ENCODE peak calls at places on chromosome 17, in six cellular contexts. P, T, X, A, S and R are unnamed samples.

GRCh38 chr17:39281806-39282205 is 56.1 kb upstream of the STAC2 start:
- DNase-seq in S (no peak), X (no peak), P (no peak), A (no peak), T (no peak), R (no peak)

GRCh38 chr17:77326636-77327035 is 185.9 kb downstream of the SEC14L1 start:
- DNase-seq in P (no peak), S (no peak), T (no peak), X (no peak), A (no peak), R (no peak)

GRCh38 chr17:78366109-78366848 is 6.4 kb upstream of the SOCS3 start:
- DNase-seq in T (no peak), P (no peak), A (no peak), S (no peak), X (no peak), R (no peak)

GRCh38 chr17:36597866-36598777 is 3.3 kb upstream of the MRM1 start:
- DNase-seq in A (no peak), S (no peak), T (no peak), X (no peak), P (no peak), R (no peak)

GRCh38 chr17:32876414-32877163 is at the start of gene MYO1D:
- DNase-seq in A (peak), S (peak), X (peak), P (peak), T (peak), R (no peak)

GRCh38 chr17:74875970-74876593 is 3.3 kb upstream of the FDXR start:
- DNase-seq in S (no peak), A (no peak), P (no peak), T (no peak), X (no peak), R (no peak)

GRCh38 chr17:68248199-68248825 is 469 bp downstream of the AMZ2 start:
- DNase-seq in P (no peak), S (no peak), X (peak), T (peak), A (no peak), R (no peak)

GRCh38 chr17:15351925-15352324 is 10.5 kb upstream of the TEKT3 start:
- DNase-seq in A (no peak), P (no peak), T (no peak), X (no peak), S (no peak), R (no peak)

GRCh38 chr17:60229189-60229802 is 79.5 kb downstream of the CA4 start:
- DNase-seq in A (no peak), X (no peak), T (no peak), P (no peak), S (no peak), R (no peak)

GRCh38 chr17:61926831-61927210 is 961 bp downstream of the INTS2 start:
- DNase-seq in A (no peak), X (no peak), P (no peak), T (no peak), S (no peak), R (no peak)

GRCh38 chr17:22310717-22311686 is 618.7 kb downstream of the KCNJ18 start:
- DNase-seq in X (no peak), A (no peak), T (no peak), S (no peak), P (no peak), R (no peak)

GRCh38 chr17:50221500-50222480 is 20.4 kb upstream of the COL1A1 start:
- DNase-seq in A (peak), X (no peak), T (no peak), P (no peak), S (no peak), R (no peak)

GRCh38 chr17:64723781-64724180 is 61.7 kb upstream of the SMURF2 start:
- DNase-seq in P (no peak), S (no peak), A (no peak), X (no peak), T (no peak), R (no peak)

GRCh38 chr17:45410144-45411091 is 22.3 kb downstream of the ARHGAP27 start:
- DNase-seq in S (no peak), A (peak), T (no peak), X (no peak), P (peak), R (no peak)

GRCh38 chr17:55332296-55333041 is 67.7 kb downstream of the HLF start:
- DNase-seq in T (peak), A (no peak), P (no peak), S (no peak), X (no peak), R (no peak)

GRCh38 chr17:42056634-42057033 is 6.2 kb upstream of the C17orf113 start:
- DNase-seq in X (no peak), P (no peak), A (no peak), T (no peak), S (no peak), R (no peak)

GRCh38 chr17:58231644-58232043 is 6.7 kb upstream of the LPO start:
- DNase-seq in P (no peak), S (no peak), A (no peak), T (no peak), X (no peak), R (no peak)

GRCh38 chr17:73474370-73474988 is 162.7 kb upstream of the CDC42EP4 start:
- DNase-seq in S (peak), X (no peak), A (no peak), P (peak), T (peak), R (no peak)

GRCh38 chr17:80185968-80186367 is 16.1 kb downstream of the CARD14 start:
- DNase-seq in A (no peak), P (no peak), S (no peak), X (no peak), T (no peak), R (no peak)

GRCh38 chr17:3935140-3935542 is 18.9 kb upstream of the P2RX1 start:
- DNase-seq in P (peak), S (peak), A (peak), X (no peak), T (peak), R (no peak)

GRCh38 chr17:66900126-66901010 is 64.1 kb upstream of the CACNG4 start:
- DNase-seq in P (no peak), S (no peak), T (peak), A (no peak), X (no peak), R (no peak)

GRCh38 chr17:60248618-60249516 is 99.1 kb downstream of the CA4 start:
- DNase-seq in X (no peak), S (no peak), A (no peak), T (no peak), P (no peak), R (no peak)

GRCh38 chr17:7803981-7804380 is 30.0 kb upstream of the KDM6B start:
- DNase-seq in X (no peak), A (no peak), T (no peak), S (no peak), P (no peak), R (no peak)

GRCh38 chr17:37702605-37703004 is 42.3 kb downstream of the HNF1B start:
- DNase-seq in S (no peak), A (no peak), T (no peak), X (no peak), P (no peak), R (no peak)

GRCh38 chr17:50844117-50844700 is 8.8 kb downstream of the WFIKKN2 start:
- DNase-seq in T (no peak), P (no peak), X (no peak), A (no peak), S (no peak), R (no peak)

GRCh38 chr17:48645639-48646182 is 19.6 kb upstream of the HOXB9 start:
- DNase-seq in T (no peak), A (peak), S (no peak), P (no peak), X (no peak), R (no peak)

GRCh38 chr17:60535382-60536279 is 9.6 kb upstream of the APPBP2 start:
- DNase-seq in S (no peak), T (no peak), X (no peak), P (no peak), A (no peak), R (no peak)

GRCh38 chr17:46839211-46839610 is 12.2 kb upstream of the WNT9B start:
- DNase-seq in P (no peak), T (no peak), A (no peak), X (no peak), S (no peak), R (no peak)

GRCh38 chr17:41455236-41455635 is 11.9 kb downstream of the KRT32 start:
- DNase-seq in T (no peak), X (no peak), P (no peak), S (no peak), A (no peak), R (no peak)

GRCh38 chr17:75001915-75002843 is 10.3 kb upstream of the MRPL58 start:
- DNase-seq in S (no peak), X (no peak), P (no peak), T (no peak), A (peak), R (no peak)